ENCODE peak calls at places on chromosome 1, in seven cellular contexts. D, K, T, S, B, C and E are unnamed samples.

GRCh38 chr1:207393610-207394009 is 60.5 kb upstream of the CR2 start:
- DNase-seq in C (no peak), T (no peak), D (peak; percentile 91), B (no peak), K (no peak), S (peak; percentile 53), E (no peak)

GRCh38 chr1:227190321-227190720 is 128.0 kb downstream of the CDC42BPA start:
- DNase-seq in K (no peak), S (no peak), C (no peak), B (no peak), D (peak; percentile 53), T (no peak), E (no peak)

GRCh38 chr1:246077476-246077875 is 429.6 kb downstream of the SMYD3 start:
- DNase-seq in C (no peak), T (no peak), K (no peak), B (no peak), S (no peak), D (no peak), E (no peak)

GRCh38 chr1:160777486-160778089 is 18.4 kb upstream of the LY9 start:
- DNase-seq in C (peak; percentile 27), D (no peak), B (no peak), K (no peak), S (peak; percentile 29), T (peak; percentile 50), E (peak; percentile 38)

GRCh38 chr1:183185941-183186490 is at the start of gene LAMC2:
- DNase-seq in K (peak; percentile 36), S (peak; percentile 95), T (no peak), B (peak; percentile 35), C (peak; percentile 84), D (peak; percentile 52), E (peak; percentile 70)

GRCh38 chr1:152191711-152192110 is 32.3 kb downstream of the HRNR start:
- DNase-seq in B (no peak), C (no peak), D (no peak), S (no peak), T (no peak), K (no peak), E (no peak)

GRCh38 chr1:46549697-46550681 is 1.5 kb downstream of the KNCN start:
- DNase-seq in S (no peak), C (no peak), T (no peak), D (peak; percentile 46), B (no peak), K (no peak), E (no peak)

GRCh38 chr1:21628798-21629393 is 40.3 kb downstream of the RAP1GAP start:
- DNase-seq in B (no peak), K (no peak), S (no peak), C (no peak), D (no peak), T (no peak), E (no peak)

GRCh38 chr1:222061711-222062359 is 319.9 kb upstream of the DUSP10 start:
- DNase-seq in B (no peak), C (no peak), T (no peak), D (no peak), S (no peak), K (no peak), E (no peak)

GRCh38 chr1:28193701-28194161 is 17.2 kb upstream of the PTAFR start:
- DNase-seq in C (no peak), T (peak; percentile 9), K (no peak), D (no peak), S (no peak), B (no peak), E (no peak)

GRCh38 chr1:114315601-114316000 is 161.9 kb upstream of the SYT6 start:
- DNase-seq in S (no peak), B (no peak), C (no peak), K (no peak), D (no peak), T (no peak), E (no peak)

GRCh38 chr1:95118019-95118499 is 904 bp downstream of the TLCD4 start:
- DNase-seq in S (no peak), D (no peak), T (no peak), B (no peak), K (no peak), C (no peak), E (no peak)

GRCh38 chr1:10940451-10940804 is 72.0 kb upstream of the TARDBP start:
- DNase-seq in B (no peak), T (no peak), C (no peak), S (no peak), D (no peak), K (no peak), E (no peak)

GRCh38 chr1:27600500-27601175 is 3.3 kb downstream of the AHDC1 start:
- DNase-seq in T (peak; percentile 71), D (peak; percentile 45), K (no peak), C (no peak), S (no peak), B (no peak), E (no peak)

GRCh38 chr1:172467446-172467845 is 23.6 kb upstream of the PIGC start:
- DNase-seq in C (no peak), T (no peak), B (no peak), D (no peak), K (no peak), S (no peak), E (no peak)

GRCh38 chr1:204448321-204448964 is 36.8 kb upstream of the PPP1R15B start:
- DNase-seq in C (peak; percentile 28), K (no peak), D (no peak), T (no peak), B (no peak), S (peak; percentile 42), E (no peak)

GRCh38 chr1:212190169-212190568 is 95.0 kb upstream of the PPP2R5A start:
- DNase-seq in D (no peak), S (no peak), T (no peak), B (no peak), C (no peak), K (no peak), E (no peak)

GRCh38 chr1:18575620-18576019 is 55.0 kb upstream of the PAX7 start:
- DNase-seq in B (no peak), K (peak; percentile 31), D (peak; percentile 8), C (peak; percentile 13), S (peak; percentile 38), T (peak; percentile 79), E (no peak)

GRCh38 chr1:244654284-244655038 is 1.5 kb downstream of the DESI2 start:
- DNase-seq in T (no peak), B (no peak), S (no peak), K (no peak), D (peak; percentile 26), C (no peak), E (no peak)

GRCh38 chr1:167099851-167100250 is 6.0 kb downstream of the STYXL2 start:
- DNase-seq in B (no peak), S (no peak), K (no peak), D (no peak), C (no peak), T (no peak), E (no peak)

GRCh38 chr1:173407846-173408245 is 69.3 kb upstream of the PRDX6 start:
- DNase-seq in S (no peak), B (no peak), T (no peak), K (no peak), D (no peak), C (no peak), E (no peak)

GRCh38 chr1:49102752-49103151 is 326.1 kb upstream of the BEND5 start:
- DNase-seq in D (no peak), B (no peak), C (no peak), S (no peak), K (no peak), T (no peak), E (peak; percentile 0)

GRCh38 chr1:186474208-186474607 is 13.3 kb upstream of the PDC start:
- DNase-seq in S (no peak), B (no peak), K (no peak), C (no peak), D (peak; percentile 78), T (no peak), E (no peak)

GRCh38 chr1:153728305-153729066 is 636 bp downstream of the INTS3 start:
- DNase-seq in T (peak; percentile 36), C (peak; percentile 39), D (peak; percentile 48), B (peak; percentile 80), S (no peak), K (peak; percentile 75), E (no peak)

DNA sequence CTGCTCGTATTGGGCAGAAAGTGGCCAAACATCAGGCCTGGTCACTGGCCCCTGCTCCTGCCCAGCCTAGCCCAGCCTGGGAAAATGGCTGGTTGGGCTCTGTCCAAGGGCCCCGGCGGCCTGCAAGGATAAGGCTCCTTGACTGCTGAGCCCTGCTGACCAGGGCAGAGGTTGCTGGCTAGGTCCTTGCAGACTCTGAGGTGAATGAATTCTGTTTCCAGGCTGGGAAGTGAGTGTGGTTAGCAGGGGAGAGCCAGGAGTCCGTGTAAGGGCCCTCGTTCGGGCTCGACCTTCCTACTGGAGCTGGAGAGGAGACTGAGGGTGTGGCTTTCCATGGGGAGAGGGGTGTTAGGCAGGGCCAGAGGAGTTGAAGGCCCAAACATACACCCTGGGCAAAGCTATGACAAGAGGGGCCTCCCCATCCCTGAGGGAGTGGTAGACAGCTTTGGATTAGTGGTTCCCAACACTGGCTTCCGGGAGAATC is 20.6 kb downstream of the CSF1 start:
- DNase-seq in C (peak; percentile 41), B (peak; percentile 78), T (peak; percentile 90), S (peak; percentile 24), D (peak; percentile 77), K (peak; percentile 82), E (no peak)
- TF ChIP-seq POLR2A in C (no peak), B (no peak), T (peak; percentile 24), S (no peak), D (no peak), K (no peak), E (no peak)

GRCh38 chr1:70355111-70355407 is 537 bp upstream of the ANKRD13C start:
- DNase-seq in K (no peak), S (no peak), T (no peak), D (no peak), C (no peak), B (no peak), E (no peak)

GRCh38 chr1:70358921-70359564 is 4.5 kb upstream of the ANKRD13C start:
- DNase-seq in K (no peak), D (peak; percentile 46), S (no peak), B (no peak), T (no peak), C (no peak), E (no peak)

GRCh38 chr1:70353641-70354331 is 736 bp downstream of the ANKRD13C start:
- DNase-seq in C (peak; percentile 14), D (peak; percentile 74), S (no peak), K (no peak), T (peak; percentile 35), B (no peak), E (peak; percentile 33)

GRCh38 chr1:70353038-70353437 is 1.5 kb downstream of the ANKRD13C start:
- DNase-seq in K (no peak), C (no peak), T (no peak), B (no peak), D (no peak), S (no peak), E (no peak)

GRCh38 chr1:70354332-70355110 is at the start of gene ANKRD13C:
- DNase-seq in D (peak; percentile 96), C (peak; percentile 83), K (peak; percentile 95), T (peak; percentile 94), S (peak; percentile 92), B (peak; percentile 93), E (peak; percentile 88)
- TF ChIP-seq POLR2A in D (peak; percentile 93), C (peak; percentile 79), K (peak; percentile 91), T (peak; percentile 97), S (peak; percentile 86), B (peak; percentile 79), E (peak; percentile 86)

GRCh38 chr1:66439028-66439427 is 94.9 kb upstream of the SGIP1 start:
- DNase-seq in B (no peak), C (no peak), K (no peak), T (no peak), D (peak; percentile 75), S (no peak), E (no peak)
- TF ChIP-seq POLR2A in B (no peak), C (no peak), K (no peak), T (no peak), D (no peak), S (no peak), E (no peak)

GRCh38 chr1:77759090-77760028 is at the start of gene USP33:
- DNase-seq in B (peak; percentile 92), C (peak; percentile 46), K (peak; percentile 91), S (peak; percentile 60), D (peak; percentile 66), T (peak; percentile 94), E (peak; percentile 80)
- TF ChIP-seq POLR2A in B (peak; percentile 87), C (peak; percentile 48), K (peak; percentile 63), S (peak; percentile 50), D (no peak), T (peak; percentile 83), E (peak; percentile 60)